ENCODE peak calls at places on chromosomes 2 and 18, in ten cellular contexts. O is fibroblast of lung; D is CD8-positive, alpha-beta T cell; I is stomach; U is left ventricle myocardium inferior; Q is sigmoid colon; H is right cardiac atrium; N is PC-3; K is astrocyte of the spinal cord; E is psoas muscle. F is an unnamed sample.

GRCh38 chr2:112194480-112194879 is 56.3 kb downstream of the FBLN7 start:
- DNase-seq in O (no peak), H (no peak), I (no peak), U (no peak), Q (no peak), N (no peak), E (no peak), K (no peak), D (no peak), F (no peak)

GRCh38 chr2:56191617-56192016 is 7.8 kb downstream of the CCDC85A start:
- DNase-seq in I (no peak), K (peak; percentile 23), U (no peak), O (no peak), D (no peak), E (no peak), Q (no peak), N (peak; percentile 81), H (no peak), F (no peak)

GRCh38 chr2:216653931-216654365 is 20.7 kb downstream of the IGFBP2 start:
- DNase-seq in I (no peak), D (no peak), H (no peak), Q (no peak), O (peak; percentile 84), K (peak; percentile 81), U (no peak), N (no peak), E (no peak), F (no peak)

GRCh38 chr2:177403822-177404221 is 11.2 kb downstream of the AGPS start:
- DNase-seq in E (no peak), N (no peak), Q (no peak), K (no peak), D (no peak), O (no peak), U (no peak), H (no peak), I (no peak), F (no peak)

GRCh38 chr2:178195390-178196166 is 1.3 kb downstream of the OSBPL6 start:
- DNase-seq in D (no peak), N (no peak), I (no peak), U (no peak), Q (no peak), K (no peak), E (no peak), O (peak; percentile 9), H (no peak), F (no peak)

GRCh38 chr18:45645610-45646009 is 30.3 kb downstream of the SLC14A2 start:
- DNase-seq in H (no peak), Q (no peak), K (no peak), N (no peak), O (no peak), D (no peak), E (no peak), I (no peak), U (no peak), F (no peak)

GRCh38 chr18:79951545-79952456 is at the start of gene SLC66A2:
- DNase-seq in Q (peak; percentile 94), H (peak; percentile 93), D (peak; percentile 97), I (peak; percentile 94), U (peak; percentile 94), N (peak; percentile 89), O (peak; percentile 81), K (peak; percentile 83), E (peak; percentile 94), F (peak; percentile 89)

GRCh38 chr2:233208382-233209116 is 42.9 kb upstream of the ATG16L1 start:
- DNase-seq in K (no peak), N (peak; percentile 62), U (no peak), I (no peak), O (no peak), E (no peak), H (no peak), Q (no peak), D (no peak), F (no peak)

DNA sequence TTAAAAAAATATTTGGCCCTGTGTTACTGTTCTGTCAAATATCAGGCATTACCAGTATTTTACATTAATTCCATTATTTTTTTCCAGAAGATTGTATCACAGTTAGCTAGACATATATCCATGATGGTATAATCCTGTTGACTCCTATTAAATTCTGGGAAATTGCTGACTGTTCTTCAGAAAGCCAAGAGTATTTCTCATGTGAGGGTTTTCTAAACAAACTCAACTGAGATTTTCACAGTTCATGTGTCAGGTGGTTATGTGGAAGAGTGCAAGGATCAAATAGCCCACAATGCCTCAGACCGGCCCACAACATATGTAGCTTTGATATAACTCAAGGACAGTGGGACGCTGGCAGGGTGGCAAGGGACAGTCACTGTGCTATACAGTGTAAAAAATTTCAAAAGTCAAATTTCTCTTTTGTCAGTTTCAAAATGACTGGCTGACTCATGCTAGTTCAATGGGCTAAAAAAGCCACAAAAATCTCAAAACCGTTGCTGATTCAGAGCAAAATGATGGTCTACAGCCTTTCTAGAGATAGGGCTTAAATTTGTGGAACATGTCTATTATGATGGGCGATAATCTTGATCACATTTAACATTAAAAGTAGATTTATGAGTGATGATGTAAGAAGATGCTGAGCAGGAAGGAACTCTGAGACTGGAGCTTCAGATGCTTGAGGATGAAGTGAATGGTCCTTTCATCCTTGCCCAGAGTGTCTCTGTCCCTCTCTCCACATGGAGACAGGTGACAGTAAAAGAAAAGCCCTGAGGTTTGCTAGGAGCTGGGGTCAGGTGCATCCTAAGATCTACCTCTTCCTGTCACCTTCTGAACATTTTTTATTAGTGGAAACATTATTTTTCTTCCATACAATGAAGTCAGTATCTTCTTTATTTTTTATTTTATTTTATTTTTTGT is 175.8 kb upstream of the PIEZO2 start:
- DNase-seq in N (peak; percentile 61), H (no peak), I (no peak), O (peak; percentile 82), U (no peak), E (no peak), K (peak; percentile 91), Q (no peak), D (no peak), F (no peak)
- H3K4me3 ChIP-seq in N (no peak overlapping the region), H (no peak overlapping the region), I (no peak overlapping the region), O (no peak overlapping the region), U (no peak overlapping the region), E (no peak overlapping the region), K (no peak overlapping the region), Q (no peak overlapping the region), D (no peak overlapping the region), F (no peak overlapping the region)

DNA sequence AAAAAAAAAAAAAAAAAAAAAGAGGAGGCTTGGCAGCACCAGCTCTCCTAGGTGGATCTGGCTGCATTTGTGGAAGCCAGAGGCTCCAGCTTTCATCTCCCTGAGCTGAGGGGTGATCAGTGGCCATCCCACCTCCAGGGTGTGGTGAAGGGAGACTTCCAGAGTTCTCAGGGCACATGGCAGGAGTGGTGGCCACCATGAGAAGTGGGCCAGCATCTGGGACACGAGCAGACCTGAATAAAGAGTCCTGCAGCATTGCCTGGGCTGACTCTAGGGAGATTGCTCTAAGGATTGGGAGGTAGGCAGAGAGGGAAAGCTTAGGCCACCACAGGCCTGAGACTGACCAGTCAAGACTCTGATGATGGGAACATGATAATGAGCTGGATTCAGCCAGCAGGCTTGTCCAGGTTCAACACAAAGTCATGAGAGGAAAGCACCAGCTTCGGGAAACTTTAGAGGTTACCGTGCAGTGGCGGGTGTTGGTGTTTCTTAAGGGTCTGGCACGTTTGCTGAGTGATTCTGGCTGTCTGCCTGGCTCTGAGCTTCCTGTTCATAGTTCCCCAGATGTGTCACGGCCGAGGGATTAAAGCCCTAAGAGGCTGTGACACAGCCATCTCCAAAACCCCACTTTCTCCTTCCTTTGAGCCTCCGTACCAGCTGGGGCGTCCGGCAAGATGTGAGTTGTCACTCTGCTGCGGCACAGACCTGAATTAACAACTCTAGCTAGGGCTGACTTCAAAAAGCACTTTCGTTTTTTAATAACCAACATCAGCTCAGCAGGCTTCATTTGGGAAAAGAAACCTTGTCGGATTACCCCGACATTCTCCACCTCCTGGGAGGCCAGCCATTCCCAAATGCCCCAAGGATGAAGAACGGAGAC is 38.3 kb upstream of the IL1R1 start:
- DNase-seq in Q (peak; percentile 92), H (peak; percentile 84), I (peak; percentile 74), D (peak; percentile 38), U (peak; percentile 62), K (peak; percentile 89), E (peak; percentile 82), N (no peak), O (peak; percentile 93), F (peak; percentile 92)
- H3K4me3 ChIP-seq in Q (peak overlapping the region; percentile 41), H (peak overlapping the region; percentile 77), I (peak overlapping the region; percentile 38), D (no peak overlapping the region), U (peak overlapping the region; percentile 59), K (peak overlapping the region; percentile 32), E (peak overlapping the region; percentile 62), N (no peak overlapping the region), O (peak overlapping the region; percentile 75), F (peak overlapping the region; percentile 28)

GRCh38 chr2:172558372-172558771 is 2.5 kb downstream of the PDK1 start:
- DNase-seq in K (no peak), U (no peak), I (no peak), H (no peak), D (no peak), Q (no peak), N (no peak), E (no peak), O (no peak), F (no peak)
- H3K4me3 ChIP-seq in K (no peak overlapping the region), U (no peak overlapping the region), I (no peak overlapping the region), H (no peak overlapping the region), D (no peak overlapping the region), Q (no peak overlapping the region), N (peak overlapping the region; percentile 95), E (no peak overlapping the region), O (no peak overlapping the region), F (no peak overlapping the region)

GRCh38 chr2:25215232-25215631 is 46.9 kb upstream of the POMC start:
- DNase-seq in Q (no peak), D (no peak), N (no peak), K (no peak), I (no peak), H (no peak), E (no peak), O (no peak), U (no peak), F (no peak)

GRCh38 chr2:25218134-25218533 is 49.8 kb upstream of the POMC start:
- DNase-seq in N (no peak), I (no peak), U (no peak), D (no peak), E (no peak), K (no peak), H (no peak), Q (no peak), O (no peak), F (no peak)

GRCh38 chr2:25219621-25220020 is 51.2 kb upstream of the POMC start:
- DNase-seq in E (no peak), O (no peak), Q (no peak), U (no peak), K (no peak), H (no peak), I (no peak), N (no peak), D (no peak), F (no peak)

GRCh38 chr2:25213229-25213628 is 44.8 kb upstream of the POMC start:
- DNase-seq in Q (no peak), H (no peak), I (no peak), U (no peak), K (no peak), N (no peak), O (no peak), E (no peak), D (no peak), F (no peak)

DNA sequence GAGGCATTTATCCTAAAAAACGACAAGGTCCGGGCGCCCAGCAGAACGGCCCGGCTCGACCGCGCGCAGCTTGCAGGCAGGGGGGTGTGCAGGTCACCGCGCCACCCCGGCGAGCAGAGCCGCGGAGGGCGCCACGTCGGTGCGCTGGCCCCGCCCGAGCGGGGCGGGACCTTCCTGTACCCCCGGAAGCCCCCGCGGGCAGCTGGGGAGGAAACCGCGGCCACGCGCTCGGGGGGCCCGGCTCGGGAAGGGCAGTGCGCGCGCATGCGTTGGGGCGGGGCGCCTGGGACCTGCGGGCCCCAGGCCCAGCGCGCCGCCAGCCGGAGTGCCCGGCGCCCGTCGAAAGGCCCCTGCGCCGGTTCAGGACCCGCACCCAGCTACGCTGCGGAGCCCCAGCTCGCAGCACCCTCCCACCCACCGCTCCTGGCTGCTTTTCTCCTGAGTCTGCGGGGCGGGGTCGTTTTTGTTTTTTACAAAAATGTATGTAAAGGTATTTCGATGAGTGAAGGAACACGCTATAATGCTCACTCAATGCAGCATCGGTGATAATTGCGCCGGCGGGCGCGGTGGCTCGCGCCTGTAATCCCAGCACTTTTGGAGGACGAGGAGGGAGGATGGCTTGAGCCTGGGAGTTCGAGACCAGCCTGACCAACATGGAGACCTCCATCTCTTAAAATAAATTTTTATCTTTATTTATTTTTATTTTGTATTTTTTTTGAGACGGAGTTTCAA is 47.7 kb upstream of the POMC start:
- DNase-seq in N (no peak), D (peak; percentile 88), Q (peak; percentile 85), I (peak; percentile 74), U (peak; percentile 80), H (peak; percentile 90), K (peak; percentile 39), E (peak; percentile 84), O (peak; percentile 69), F (peak; percentile 64)
- H3K4me3 ChIP-seq in N (no peak overlapping the region), D (peak overlapping the region; percentile 59), Q (peak overlapping the region; percentile 60), I (peak overlapping the region; percentile 61), U (peak overlapping the region; percentile 65), H (peak overlapping the region; percentile 88), K (peak overlapping the region; percentile 39), E (peak overlapping the region; percentile 62), O (peak overlapping the region; percentile 31), F (peak overlapping the region; percentile 58)

F was measured in right atrium auricular region.